ENCODE peak calls at places on chromosome 14, in four cellular contexts. One of them, this sample, is unnamed.
A peak's percentile ranks its signal among the peaks of the same experiment; 100 is the strongest.

GRCh38 chr14:69713127-69713800 is 53.7 kb upstream of the SRSF5 start:
- DNase-seq in cardiac muscle cell: no peak
- DNase-seq in brain pericyte: no peak
- DNase-seq in HTR-8/SVneo: no peak
- DNase-seq in this sample: no peak

GRCh38 chr14:104784846-104785707 is 10.5 kb downstream of the AKT1 start:
- DNase-seq in cardiac muscle cell: no peak
- DNase-seq in brain pericyte: no peak
- DNase-seq in HTR-8/SVneo: no peak
- DNase-seq in this sample: no peak

GRCh38 chr14:54599932-54600331 is 33.0 kb downstream of the SAMD4A start:
- DNase-seq in cardiac muscle cell: no peak
- DNase-seq in brain pericyte: no peak
- DNase-seq in HTR-8/SVneo: no peak
- DNase-seq in this sample: no peak

GRCh38 chr14:71728386-71728785 is 203.8 kb upstream of the RGS6 start:
- DNase-seq in cardiac muscle cell: no peak
- DNase-seq in brain pericyte: no peak
- DNase-seq in HTR-8/SVneo: no peak
- DNase-seq in this sample: no peak

GRCh38 chr14:68979722-68980552 is 835 bp upstream of the ACTN1 start:
- DNase-seq in cardiac muscle cell: no peak
- DNase-seq in brain pericyte: no peak
- DNase-seq in HTR-8/SVneo: peak; percentile 86
- DNase-seq in this sample: no peak

GRCh38 chr14:105473677-105474477 is 744 bp upstream of the CRIP2 start:
- DNase-seq in cardiac muscle cell: peak; percentile 93
- DNase-seq in brain pericyte: no peak
- DNase-seq in HTR-8/SVneo: peak; percentile 81
- DNase-seq in this sample: peak; percentile 99

GRCh38 chr14:21669284-21669683 is 4.3 kb downstream of the OR4E1 start:
- DNase-seq in cardiac muscle cell: no peak
- DNase-seq in brain pericyte: no peak
- DNase-seq in HTR-8/SVneo: no peak
- DNase-seq in this sample: no peak

GRCh38 chr14:100762089-100762515 is 35.4 kb downstream of the DLK1 start:
- DNase-seq in cardiac muscle cell: peak; percentile 53
- DNase-seq in brain pericyte: no peak
- DNase-seq in HTR-8/SVneo: no peak
- DNase-seq in this sample: no peak

GRCh38 chr14:94602722-94603121 is 9.5 kb upstream of the SERPINA3 start:
- DNase-seq in cardiac muscle cell: no peak
- DNase-seq in brain pericyte: no peak
- DNase-seq in HTR-8/SVneo: no peak
- DNase-seq in this sample: no peak

GRCh38 chr14:90193925-90194324 is 62.4 kb upstream of the PSMC1 start:
- DNase-seq in cardiac muscle cell: no peak
- DNase-seq in brain pericyte: no peak
- DNase-seq in HTR-8/SVneo: no peak
- DNase-seq in this sample: no peak

GRCh38 chr14:95891742-95892141 is 15.1 kb downstream of the TUNAR start:
- DNase-seq in cardiac muscle cell: no peak
- DNase-seq in brain pericyte: no peak
- DNase-seq in HTR-8/SVneo: no peak
- DNase-seq in this sample: no peak

GRCh38 chr14:58465425-58465824 is 37.9 kb downstream of the KIAA0586 start:
- DNase-seq in cardiac muscle cell: peak; percentile 27
- DNase-seq in brain pericyte: no peak
- DNase-seq in HTR-8/SVneo: no peak
- DNase-seq in this sample: no peak

GRCh38 chr14:24332094-24332983 is 2.5 kb downstream of the ADCY4 start:
- DNase-seq in cardiac muscle cell: peak; percentile 64
- DNase-seq in brain pericyte: no peak
- DNase-seq in HTR-8/SVneo: peak; percentile 51
- DNase-seq in this sample: peak; percentile 79

GRCh38 chr14:27236601-27237000 is 638.8 kb upstream of the NOVA1 start:
- DNase-seq in cardiac muscle cell: no peak
- DNase-seq in brain pericyte: no peak
- DNase-seq in HTR-8/SVneo: no peak
- DNase-seq in this sample: no peak

GRCh38 chr14:69105326-69105725 is 47.6 kb downstream of the DCAF5 start:
- DNase-seq in cardiac muscle cell: peak; percentile 65
- DNase-seq in brain pericyte: no peak
- DNase-seq in HTR-8/SVneo: no peak
- DNase-seq in this sample: no peak

GRCh38 chr14:63713765-63714164 is 14.1 kb downstream of the SGPP1 start:
- DNase-seq in cardiac muscle cell: peak; percentile 37
- DNase-seq in brain pericyte: no peak
- DNase-seq in HTR-8/SVneo: peak; percentile 80
- DNase-seq in this sample: no peak

GRCh38 chr14:96574633-96575191 is 72.5 kb downstream of the PAPOLA start:
- DNase-seq in cardiac muscle cell: peak; percentile 78
- DNase-seq in brain pericyte: no peak
- DNase-seq in HTR-8/SVneo: no peak
- DNase-seq in this sample: no peak

GRCh38 chr14:54652188-54652889 is 85.4 kb downstream of the SAMD4A start:
- DNase-seq in cardiac muscle cell: peak; percentile 99
- DNase-seq in brain pericyte: peak; percentile 76
- DNase-seq in HTR-8/SVneo: peak; percentile 94
- DNase-seq in this sample: no peak

GRCh38 chr14:100711493-100711892 is 15.2 kb upstream of the DLK1 start:
- DNase-seq in cardiac muscle cell: no peak
- DNase-seq in brain pericyte: no peak
- DNase-seq in HTR-8/SVneo: no peak
- DNase-seq in this sample: no peak

GRCh38 chr14:47044841-47045240 is 393.3 kb upstream of the RPL10L start:
- DNase-seq in cardiac muscle cell: no peak
- DNase-seq in brain pericyte: no peak
- DNase-seq in HTR-8/SVneo: no peak
- DNase-seq in this sample: no peak

GRCh38 chr14:65783101-65783500 is 370.6 kb downstream of the FUT8 start:
- DNase-seq in cardiac muscle cell: no peak
- DNase-seq in brain pericyte: no peak
- DNase-seq in HTR-8/SVneo: no peak
- DNase-seq in this sample: no peak

GRCh38 chr14:100804138-100804537 is 21.8 kb upstream of the MEG3 start:
- DNase-seq in cardiac muscle cell: no peak
- DNase-seq in brain pericyte: no peak
- DNase-seq in HTR-8/SVneo: no peak
- DNase-seq in this sample: no peak

GRCh38 chr14:95059126-95059525 is 98.2 kb downstream of the DICER1 start:
- DNase-seq in cardiac muscle cell: no peak
- DNase-seq in brain pericyte: no peak
- DNase-seq in HTR-8/SVneo: no peak
- DNase-seq in this sample: no peak